ENCODE peak calls at places on chromosomes 4 and X, in seven cellular contexts. M is GM23248; O is sigmoid colon; B is PC-9; T is CD8-positive, alpha-beta T cell; Q is upper lobe of right lung; U is OCI-LY7. Y is an unnamed sample. For H3K9me3, the result is how much of the 10 kb centered on the place peaks cover.

GRCh38 chrX:96436105-96436504 is 248.5 kb upstream of the DIAPH2 start:
- DNase-seq in U (no peak), O (no peak), M (peak), T (no peak), B (peak), Q (no peak), Y (no peak)

GRCh38 chrX:11908371-11908770 is 150.3 kb downstream of the MSL3 start:
- DNase-seq in U (peak), B (no peak), T (no peak), M (peak), O (no peak), Q (no peak), Y (peak)

GRCh38 chrX:32749075-32749474 is 462.3 kb downstream of the DMD start:
- DNase-seq in M (no peak), U (no peak), B (peak), Q (no peak), O (no peak), T (no peak), Y (no peak)

GRCh38 chrX:118056870-118057269 is 59.7 kb downstream of the KLHL13 start:
- DNase-seq in O (no peak), T (no peak), Q (no peak), M (no peak), B (no peak), U (no peak), Y (no peak)

GRCh38 chr4:89868261-89868660 is 26.4 kb upstream of the MMRN1 start:
- DNase-seq in O (no peak), M (no peak), B (no peak), Q (no peak), T (no peak), U (no peak), Y (no peak)

GRCh38 chrX:153738056-153738605 is 13.5 kb downstream of the ABCD1 start:
- DNase-seq in T (no peak), M (no peak), Q (no peak), B (no peak), U (no peak), O (no peak), Y (no peak)

GRCh38 chr4:6270691-6271121 is 1.1 kb downstream of the WFS1 start:
- DNase-seq in U (no peak), O (no peak), Q (no peak), T (no peak), M (peak), B (peak), Y (no peak)

GRCh38 chr4:141573678-141574077 is 62.7 kb upstream of the IL15 start:
- DNase-seq in Q (no peak), B (no peak), T (no peak), M (no peak), O (no peak), U (no peak), Y (no peak)

GRCh38 chrX:13695601-13696115 is 6.7 kb downstream of the RAB9A start:
- DNase-seq in M (no peak), Q (no peak), U (no peak), O (no peak), B (no peak), T (no peak), Y (no peak)

GRCh38 chr4:48112017-48112667 is 21.9 kb downstream of the TXK start:
- DNase-seq in O (no peak), B (no peak), U (no peak), Q (no peak), T (no peak), M (peak), Y (no peak)

GRCh38 chr4:81218206-81218605 is 3.2 kb upstream of the PRKG2 start:
- DNase-seq in U (no peak), B (no peak), O (no peak), M (no peak), T (no peak), Q (no peak), Y (no peak)

GRCh38 chrX:8067754-8068469 is 103.2 kb downstream of the VCX2 start:
- DNase-seq in U (no peak), T (no peak), M (no peak), O (no peak), B (peak), Q (no peak), Y (no peak)

GRCh38 chr4:7055111-7055989 is 12.2 kb downstream of the TADA2B start:
- DNase-seq in U (no peak), Q (no peak), O (peak), B (no peak), M (peak), T (no peak), Y (no peak)

GRCh38 chrX:122622800-122623199 is 561.3 kb upstream of the GRIA3 start:
- DNase-seq in T (no peak), O (no peak), U (no peak), B (no peak), Q (no peak), M (no peak), Y (no peak)

GRCh38 chr4:41878991-41879491 is 56.2 kb upstream of the TMEM33 start:
- DNase-seq in B (no peak), M (no peak), T (no peak), O (no peak), Q (no peak), U (no peak), Y (no peak)

GRCh38 chrX:74119016-74119910 is 184.7 kb upstream of the ZCCHC13 start:
- DNase-seq in M (peak), U (no peak), T (no peak), B (peak), O (no peak), Q (no peak), Y (no peak)

GRCh38 chrX:134847133-134847532 is 143.7 kb upstream of the SMIM10 start:
- DNase-seq in Q (no peak), M (no peak), U (no peak), T (no peak), B (no peak), O (no peak), Y (no peak)

GRCh38 chr4:140870427-140870826 is 114.2 kb upstream of the TBC1D9 start:
- DNase-seq in T (no peak), Q (no peak), B (no peak), O (no peak), U (no peak), M (no peak), Y (no peak)

GRCh38 chr4:146638801-146639351 is at the start of gene POU4F2:
- DNase-seq in M (peak), T (no peak), O (no peak), B (no peak), U (no peak), Q (peak), Y (no peak)

GRCh38 chrX:19695884-19696283 is 180.6 kb upstream of the MAP3K15 start:
- DNase-seq in M (no peak), U (no peak), T (no peak), O (no peak), Q (no peak), B (no peak), Y (no peak)

GRCh38 chr4:122992111-122992510 is 69.7 kb upstream of the NUDT6 start:
- DNase-seq in U (no peak), T (no peak), Q (no peak), B (no peak), O (no peak), M (peak), Y (no peak)

GRCh38 chrX:154367474-154368308 is 6.7 kb downstream of the FLNA start:
- DNase-seq in U (no peak), B (no peak), M (no peak), O (no peak), Q (no peak), T (no peak), Y (no peak)

GRCh38 chr4:184097240-184097619 is 120.4 kb downstream of the ENPP6 start:
- DNase-seq in B (no peak), M (peak), T (no peak), O (peak), U (no peak), Q (peak), Y (no peak)

GRCh38 chr4:149521611-149522010 is 294.0 kb downstream of the IQCM start:
- DNase-seq in Q (no peak), M (peak), B (no peak), O (no peak), T (no peak), U (no peak), Y (no peak)

GRCh38 chr4:37757121-37757520 is 69.4 kb upstream of the PGM2 start:
- DNase-seq in T (no peak), Q (no peak), B (no peak), U (no peak), O (no peak), M (no peak), Y (no peak)

GRCh38 chrX:95995600-95995999 is 689.0 kb upstream of the DIAPH2 start:
- DNase-seq in U (no peak), M (no peak), B (no peak), O (no peak), Q (no peak), T (no peak), Y (no peak)

GRCh38 chr4:108466936-108467902 is 153.2 kb upstream of the RPL34 start:
- DNase-seq in O (no peak), U (no peak), B (no peak), M (peak), Q (no peak), T (no peak), Y (peak)

GRCh38 chr4:164874791-164875190 is 2.2 kb upstream of the APELA start:
- DNase-seq in Q (no peak), B (no peak), U (no peak), M (no peak), T (no peak), O (no peak), Y (no peak)

GRCh38 chrX:105999294-105999693 is 39.2 kb downstream of the SERPINA7 start:
- DNase-seq in T (no peak), B (no peak), M (no peak), U (no peak), Q (no peak), O (no peak), Y (no peak)

GRCh38 chr4:134862116-134862515 is 660.5 kb upstream of the PABPC4L start:
- DNase-seq in Q (no peak), U (no peak), M (no peak), O (no peak), T (no peak), B (no peak), Y (no peak)

GRCh38 chr4:142840516-142841123 is 5.5 kb downstream of the INPP4B start:
- DNase-seq in U (peak), O (no peak), M (peak), T (no peak), B (no peak), Q (no peak), Y (peak)

GRCh38 chr4:3744232-3744631 is 22.0 kb upstream of the ADRA2C start:
- DNase-seq in T (no peak), O (no peak), B (no peak), U (no peak), M (no peak), Q (no peak), Y (no peak)

GRCh38 chr4:122584517-122584916 is 36.3 kb downstream of the IL21 start:
- DNase-seq in U (no peak), B (no peak), T (no peak), Q (no peak), M (peak), O (no peak), Y (no peak)

GRCh38 chr4:102341201-102341600 is 4.1 kb downstream of the SLC39A8 start:
- DNase-seq in M (no peak), B (no peak), Q (no peak), U (no peak), O (no peak), T (no peak), Y (no peak)
- H3K4me3 ChIP-seq in M (no peak), B (no peak), Q (peak), U (no peak), O (no peak), T (no peak), Y (no peak)

DNA sequence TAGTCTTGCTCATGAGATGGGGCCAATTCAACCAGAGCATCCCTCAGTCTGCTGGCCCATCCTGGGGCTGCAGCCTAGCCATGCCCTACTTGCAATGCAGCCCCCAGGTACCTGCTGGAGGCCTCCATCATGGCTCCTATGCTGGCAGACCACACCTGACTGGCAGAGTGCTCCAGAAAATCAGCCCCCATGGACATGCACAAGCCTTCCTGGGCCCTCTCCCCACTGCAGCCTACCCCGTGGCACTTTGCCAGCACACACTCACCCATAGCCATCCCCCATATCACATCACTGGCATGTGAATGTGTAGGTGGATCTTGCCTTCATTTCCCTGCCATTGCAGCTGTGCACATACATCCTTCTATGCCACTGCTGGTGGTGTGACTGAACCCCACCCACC is 381.8 kb downstream of the UBE2NL start:
- DNase-seq in B (no peak), Q (no peak), T (no peak), U (no peak), O (no peak), M (no peak), Y (no peak)
- H3K9me3 ChIP-seq in B (under half), Q (under half), T (under half), U (under half), O (under half), M (under half), Y (under half)

GRCh38 chr4:51866835-51867234 is 23.9 kb downstream of the DCUN1D4 start:
- DNase-seq in U (no peak), T (no peak), O (peak), Q (no peak), B (no peak), M (no peak), Y (no peak)
- H3K4me3 ChIP-seq in U (no peak), T (no peak), O (no peak), Q (no peak), B (no peak), M (no peak), Y (no peak)

DNA sequence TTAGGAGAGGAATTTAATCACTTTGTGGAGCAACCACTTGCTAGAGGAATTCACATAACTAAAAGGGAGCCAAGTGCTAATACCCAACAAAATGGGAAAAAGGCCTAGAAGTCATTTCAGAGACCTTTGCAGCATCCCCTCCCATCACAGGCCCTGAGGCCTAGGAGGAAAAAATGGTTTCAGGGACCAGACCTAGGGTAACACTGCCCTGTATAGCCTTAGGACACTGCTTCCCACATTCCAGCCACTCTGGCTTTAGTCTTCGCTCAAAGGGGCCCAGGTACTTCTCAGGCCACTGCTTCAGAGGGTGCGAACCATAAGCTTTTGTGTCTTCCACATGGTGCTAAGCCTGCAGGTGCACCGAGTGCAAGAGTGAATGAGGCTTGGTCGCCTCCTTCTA is 19.1 kb downstream of the SPANXN2 start:
- DNase-seq in U (no peak), T (no peak), M (no peak), B (no peak), O (no peak), Q (no peak), Y (no peak)
- H3K9me3 ChIP-seq in U (under half), T (under half), M (under half), B (under half), O (under half), Q (under half), Y (under half)

GRCh38 chr4:1792832-1793495 is at the start of gene FGFR3:
- DNase-seq in O (no peak), B (no peak), Q (peak), U (no peak), T (peak), M (peak), Y (peak)

GRCh38 chr4:1793496-1793840 is 375 bp downstream of the FGFR3 start:
- DNase-seq in T (peak), M (peak), U (no peak), Q (peak), O (no peak), B (no peak), Y (no peak)

GRCh38 chr4:1795304-1796195 is 2.5 kb downstream of the FGFR3 start:
- DNase-seq in M (no peak), T (no peak), O (no peak), U (no peak), B (no peak), Q (no peak), Y (no peak)

GRCh38 chr4:1794809-1795303 is 1.8 kb downstream of the FGFR3 start:
- DNase-seq in O (no peak), U (no peak), B (no peak), Q (no peak), M (no peak), T (no peak), Y (no peak)

DNA sequence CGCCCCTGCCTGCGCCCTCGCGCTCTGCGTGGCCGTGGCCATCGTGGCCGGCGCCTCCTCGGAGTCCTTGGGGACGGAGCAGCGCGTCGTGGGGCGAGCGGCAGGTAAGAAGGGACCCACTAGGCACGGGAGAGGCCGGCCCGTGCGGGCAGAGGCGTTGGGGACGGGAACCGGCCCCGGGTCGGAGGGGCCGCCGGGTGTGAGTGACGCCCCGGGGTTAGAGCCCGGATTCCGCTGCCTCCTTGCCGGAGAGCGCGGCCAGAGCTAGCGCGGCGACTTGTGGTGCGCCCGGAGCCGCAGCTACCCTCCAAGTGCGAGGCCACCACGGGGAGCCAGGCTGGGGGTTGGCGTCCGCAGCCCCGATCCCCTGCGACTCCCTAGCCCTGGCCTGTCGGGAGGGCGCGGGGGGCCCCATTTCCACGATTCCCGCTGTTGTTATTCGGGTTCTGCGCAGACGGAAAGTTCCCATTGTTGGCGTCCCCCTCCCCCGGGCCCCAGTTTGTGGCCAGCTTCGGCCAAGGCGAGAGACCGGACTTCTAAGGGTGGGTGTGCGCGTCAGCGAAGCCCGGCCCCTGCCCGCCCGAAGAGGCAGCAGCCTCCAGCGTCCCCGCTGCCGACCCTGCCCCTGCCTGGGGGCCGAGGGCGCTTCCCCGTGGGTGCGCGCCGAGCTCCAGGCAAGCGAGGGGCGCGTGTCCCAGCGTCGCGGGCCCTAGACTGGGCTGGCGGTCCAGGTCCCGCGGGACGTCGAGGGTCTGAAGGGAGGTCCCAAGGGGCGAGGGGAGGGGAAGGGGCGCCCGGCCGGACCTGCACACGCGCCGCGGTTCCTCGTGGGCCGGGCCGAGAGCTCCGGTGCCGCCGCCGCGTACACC is 1.1 kb downstream of the FGFR3 start:
- DNase-seq in B (no peak), T (no peak), U (no peak), O (no peak), Q (no peak), M (peak), Y (no peak)
- H3K4me3 ChIP-seq in B (no peak), T (peak), U (no peak), O (peak), Q (peak), M (peak), Y (no peak)

DNA sequence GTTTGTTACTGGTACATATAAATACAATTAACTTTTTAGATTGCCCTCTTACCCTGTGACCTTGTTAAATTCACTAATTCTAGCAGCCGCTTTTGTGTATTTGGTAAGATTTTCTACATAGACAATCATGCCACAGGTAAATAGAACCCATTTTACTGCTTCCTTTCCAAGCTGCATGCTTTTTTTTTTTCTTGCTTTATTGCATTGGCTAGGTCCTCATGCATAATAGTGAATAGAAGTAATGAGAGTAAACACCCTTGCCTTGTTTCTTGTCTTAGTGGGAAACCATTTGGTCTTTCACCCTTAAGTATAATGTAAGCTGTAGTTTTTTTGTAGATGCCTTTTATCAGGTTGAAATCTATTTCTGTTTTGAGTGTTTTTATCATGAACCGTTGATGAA is 7.7 kb upstream of the TMEM271 start:
- DNase-seq in O (no peak), B (no peak), T (no peak), Q (no peak), M (no peak), U (no peak), Y (no peak)
- H3K9me3 ChIP-seq in O (under half), B (under half), T (under half), Q (under half), M (under half), U (under half), Y (under half)

GRCh38 chrX:41333994-41334865 is at the start of gene DDX3X:
- DNase-seq in Q (peak), M (peak), O (peak), T (peak), B (peak), U (peak), Y (peak)

GRCh38 chrX:41332408-41332987 is 1.5 kb upstream of the DDX3X start:
- DNase-seq in Q (no peak), M (peak), B (no peak), O (peak), U (peak), T (peak), Y (no peak)

GRCh38 chrX:41333744-41333993 is 293 bp upstream of the DDX3X start:
- DNase-seq in Q (no peak), B (peak), T (no peak), U (peak), O (peak), M (peak), Y (peak)

GRCh38 chrX:41332988-41333743 is 796 bp upstream of the DDX3X start:
- DNase-seq in M (peak), Q (peak), O (peak), B (peak), T (peak), U (peak), Y (peak)

GRCh38 chrX:41332005-41332404 is 2.0 kb upstream of the DDX3X start:
- DNase-seq in M (no peak), B (no peak), T (no peak), U (peak), Q (no peak), O (no peak), Y (no peak)
- H3K4me3 ChIP-seq in M (peak), B (peak), T (peak), U (peak), Q (peak), O (peak), Y (peak)

GRCh38 chrX:40049084-40049641 is 48.6 kb downstream of the BCOR start:
- DNase-seq in T (no peak), Q (no peak), M (no peak), O (no peak), U (no peak), B (no peak), Y (no peak)
- H3K9me3 ChIP-seq in T (under half), Q (under half), M (under half), O (under half), U (under half), B (under half), Y (under half)

Y was measured in CD4-positive, alpha-beta memory T cell.